ENCODE peak calls at places on chromosomes 12 and 14, in eight cellular contexts. One of them, this sample, is unnamed. For H3K9me3, the result is how much of the 10 kb centered on the place peaks cover.

GRCh38 chr12:46383654-46384450 is 11.3 kb upstream of the SLC38A2 start:
- DNase-seq in HepG2: peak
- DNase-seq in A549: no peak
- DNase-seq in heart left ventricle: peak
- DNase-seq in lower lobe of right lung: peak
- DNase-seq in heart right ventricle: peak
- DNase-seq in right lobe of liver: peak
- DNase-seq in CD8-positive, alpha-beta T cell: peak
- DNase-seq in this sample: peak

GRCh38 chr12:56988207-56988739 is 18.1 kb downstream of the ZBTB39 start:
- DNase-seq in HepG2: no peak
- DNase-seq in A549: no peak
- DNase-seq in heart left ventricle: peak
- DNase-seq in lower lobe of right lung: no peak
- DNase-seq in heart right ventricle: peak
- DNase-seq in right lobe of liver: no peak
- DNase-seq in CD8-positive, alpha-beta T cell: no peak
- DNase-seq in this sample: no peak

GRCh38 chr12:60421741-60422140 is 825.9 kb downstream of the SLC16A7 start:
- DNase-seq in HepG2: no peak
- DNase-seq in A549: no peak
- DNase-seq in heart left ventricle: no peak
- DNase-seq in lower lobe of right lung: no peak
- DNase-seq in heart right ventricle: no peak
- DNase-seq in right lobe of liver: no peak
- DNase-seq in CD8-positive, alpha-beta T cell: no peak
- DNase-seq in this sample: no peak

GRCh38 chr12:116202940-116203339 is 74.6 kb downstream of the MED13L start:
- DNase-seq in HepG2: no peak
- DNase-seq in A549: no peak
- DNase-seq in heart left ventricle: no peak
- DNase-seq in lower lobe of right lung: no peak
- DNase-seq in heart right ventricle: no peak
- DNase-seq in right lobe of liver: no peak
- DNase-seq in CD8-positive, alpha-beta T cell: no peak
- DNase-seq in this sample: no peak

GRCh38 chr12:111121840-111122239 is 201.5 kb upstream of the MYL2 start:
- DNase-seq in HepG2: no peak
- DNase-seq in A549: no peak
- DNase-seq in heart left ventricle: no peak
- DNase-seq in lower lobe of right lung: no peak
- DNase-seq in heart right ventricle: no peak
- DNase-seq in right lobe of liver: no peak
- DNase-seq in CD8-positive, alpha-beta T cell: no peak
- DNase-seq in this sample: no peak

GRCh38 chr12:15526033-15526432 is 203.7 kb downstream of the PTPRO start:
- DNase-seq in HepG2: no peak
- DNase-seq in A549: no peak
- DNase-seq in heart left ventricle: no peak
- DNase-seq in lower lobe of right lung: no peak
- DNase-seq in heart right ventricle: no peak
- DNase-seq in right lobe of liver: no peak
- DNase-seq in CD8-positive, alpha-beta T cell: no peak
- DNase-seq in this sample: no peak

GRCh38 chr12:131487379-131488129 is 223.3 kb upstream of the SFSWAP start:
- DNase-seq in HepG2: no peak
- DNase-seq in A549: no peak
- DNase-seq in heart left ventricle: no peak
- DNase-seq in lower lobe of right lung: no peak
- DNase-seq in heart right ventricle: no peak
- DNase-seq in right lobe of liver: no peak
- DNase-seq in CD8-positive, alpha-beta T cell: no peak
- DNase-seq in this sample: no peak

GRCh38 chr12:107349008-107349747 is 255.8 kb upstream of the CRY1 start:
- DNase-seq in HepG2: peak
- DNase-seq in A549: peak
- DNase-seq in heart left ventricle: no peak
- DNase-seq in lower lobe of right lung: no peak
- DNase-seq in heart right ventricle: no peak
- DNase-seq in right lobe of liver: no peak
- DNase-seq in CD8-positive, alpha-beta T cell: no peak
- DNase-seq in this sample: no peak

GRCh38 chr14:72921396-72921795 is 4.9 kb upstream of the DCAF4 start:
- DNase-seq in HepG2: no peak
- DNase-seq in A549: no peak
- DNase-seq in heart left ventricle: no peak
- DNase-seq in lower lobe of right lung: no peak
- DNase-seq in heart right ventricle: no peak
- DNase-seq in right lobe of liver: no peak
- DNase-seq in CD8-positive, alpha-beta T cell: no peak
- DNase-seq in this sample: no peak

DNA sequence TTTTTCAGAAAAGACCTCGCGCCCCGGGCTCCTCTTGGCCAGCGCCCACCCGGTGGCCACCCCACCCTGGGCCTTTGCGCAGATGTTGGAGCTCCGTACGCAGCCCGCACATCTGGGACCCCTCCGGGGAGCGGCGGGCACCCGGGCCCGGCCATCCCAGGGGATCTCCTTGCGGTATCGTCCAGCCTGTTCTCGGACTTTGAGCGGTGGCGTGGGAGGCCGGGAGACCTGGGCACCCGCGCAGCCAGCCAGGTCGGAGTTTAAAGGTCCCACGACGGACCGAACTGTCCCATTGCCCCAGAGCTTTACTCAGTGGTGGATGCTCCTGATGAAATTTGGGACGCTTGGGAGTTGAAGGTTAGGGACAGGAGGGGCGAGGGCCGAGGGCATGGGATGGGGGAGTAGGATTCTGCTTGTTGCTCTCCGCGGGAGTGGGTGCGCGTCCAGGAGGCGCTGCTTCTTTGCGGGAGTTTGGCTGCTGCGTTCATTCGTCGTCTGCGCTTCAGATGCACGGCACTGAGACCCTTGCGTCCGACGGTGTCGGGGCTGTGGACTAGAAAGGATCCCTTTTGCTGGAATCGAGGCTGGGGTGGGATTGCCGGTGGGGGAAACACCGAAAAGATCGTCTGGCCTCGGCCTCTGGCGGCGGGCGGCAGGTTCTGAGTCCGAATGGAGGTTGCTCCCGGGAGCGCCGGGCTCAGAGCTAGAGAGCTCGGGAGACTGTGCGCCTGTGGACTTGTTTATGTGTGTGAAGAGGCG is 1.4 kb downstream of the NTF3 start:
- DNase-seq in HepG2: no peak
- DNase-seq in A549: no peak
- DNase-seq in heart left ventricle: peak
- DNase-seq in lower lobe of right lung: no peak
- DNase-seq in heart right ventricle: no peak
- DNase-seq in right lobe of liver: peak
- DNase-seq in CD8-positive, alpha-beta T cell: no peak
- DNase-seq in this sample: peak
- H3K4me3 ChIP-seq in HepG2: no peak
- H3K4me3 ChIP-seq in A549: no peak
- H3K4me3 ChIP-seq in heart left ventricle: peak
- H3K4me3 ChIP-seq in lower lobe of right lung: peak
- H3K4me3 ChIP-seq in heart right ventricle: peak
- H3K4me3 ChIP-seq in right lobe of liver: peak
- H3K4me3 ChIP-seq in CD8-positive, alpha-beta T cell: no peak
- H3K4me3 ChIP-seq in this sample: no peak

GRCh38 chr14:99037777-99038176 is 234.2 kb downstream of the BCL11B start:
- DNase-seq in HepG2: no peak
- DNase-seq in A549: no peak
- DNase-seq in heart left ventricle: no peak
- DNase-seq in lower lobe of right lung: no peak
- DNase-seq in heart right ventricle: no peak
- DNase-seq in right lobe of liver: no peak
- DNase-seq in CD8-positive, alpha-beta T cell: no peak
- DNase-seq in this sample: no peak
- TF ChIP-seq CTCF in HepG2: no peak
- TF ChIP-seq CTCF in A549: no peak
- TF ChIP-seq CTCF in heart left ventricle: no peak
- TF ChIP-seq CTCF in lower lobe of right lung: no peak
- TF ChIP-seq CTCF in heart right ventricle: no peak
- TF ChIP-seq CTCF in right lobe of liver: no peak
- TF ChIP-seq CTCF in CD8-positive, alpha-beta T cell: no peak
- TF ChIP-seq CTCF in this sample: no peak

DNA sequence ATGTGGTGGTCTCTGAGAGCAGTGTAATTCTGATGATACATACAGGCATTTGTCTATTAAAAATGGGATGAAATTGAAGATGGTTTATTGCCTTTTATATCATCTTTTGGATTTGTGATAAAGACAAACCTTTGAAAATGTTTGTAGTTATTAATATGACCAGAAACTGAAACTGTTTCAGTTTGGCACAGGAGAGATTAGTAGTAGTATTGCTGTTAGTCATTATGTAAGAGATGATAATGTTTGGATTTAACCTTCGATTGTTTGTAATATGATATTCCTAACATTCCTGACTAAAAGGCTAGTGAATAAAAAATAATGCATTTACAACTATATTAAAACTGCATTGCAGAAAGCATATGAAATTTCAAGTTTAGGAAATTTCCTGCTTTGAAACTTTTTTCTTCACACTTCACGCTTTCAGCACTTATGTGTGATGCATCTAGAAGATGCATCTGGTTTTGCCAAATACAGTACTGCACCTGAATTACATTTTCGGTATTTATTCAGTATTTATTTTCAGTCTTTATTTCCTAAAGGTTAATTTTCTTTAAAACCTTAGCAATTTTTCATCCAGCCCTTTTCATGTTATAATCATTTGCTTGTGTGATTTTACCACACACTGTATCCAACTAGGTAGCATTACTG is 25.5 kb downstream of the ADIPOR2 start:
- DNase-seq in HepG2: no peak
- DNase-seq in A549: no peak
- DNase-seq in heart left ventricle: no peak
- DNase-seq in lower lobe of right lung: no peak
- DNase-seq in heart right ventricle: no peak
- DNase-seq in right lobe of liver: no peak
- DNase-seq in CD8-positive, alpha-beta T cell: no peak
- DNase-seq in this sample: no peak
- H3K9me3 ChIP-seq in HepG2: under half
- H3K9me3 ChIP-seq in A549: under half
- H3K9me3 ChIP-seq in heart left ventricle: under half
- H3K9me3 ChIP-seq in lower lobe of right lung: under half
- H3K9me3 ChIP-seq in heart right ventricle: under half
- H3K9me3 ChIP-seq in right lobe of liver: under half
- H3K9me3 ChIP-seq in CD8-positive, alpha-beta T cell: under half
- H3K9me3 ChIP-seq in this sample: under half

GRCh38 chr12:13937735-13938134 is 43.7 kb downstream of the GRIN2B start:
- DNase-seq in HepG2: no peak
- DNase-seq in A549: no peak
- DNase-seq in heart left ventricle: no peak
- DNase-seq in lower lobe of right lung: no peak
- DNase-seq in heart right ventricle: no peak
- DNase-seq in right lobe of liver: no peak
- DNase-seq in CD8-positive, alpha-beta T cell: no peak
- DNase-seq in this sample: no peak

GRCh38 chr12:13942826-13943225 is 38.6 kb downstream of the GRIN2B start:
- DNase-seq in HepG2: no peak
- DNase-seq in A549: no peak
- DNase-seq in heart left ventricle: no peak
- DNase-seq in lower lobe of right lung: no peak
- DNase-seq in heart right ventricle: no peak
- DNase-seq in right lobe of liver: no peak
- DNase-seq in CD8-positive, alpha-beta T cell: no peak
- DNase-seq in this sample: no peak

GRCh38 chr12:13945236-13945635 is 36.2 kb downstream of the GRIN2B start:
- DNase-seq in HepG2: no peak
- DNase-seq in A549: no peak
- DNase-seq in heart left ventricle: no peak
- DNase-seq in lower lobe of right lung: no peak
- DNase-seq in heart right ventricle: no peak
- DNase-seq in right lobe of liver: no peak
- DNase-seq in CD8-positive, alpha-beta T cell: no peak
- DNase-seq in this sample: no peak

GRCh38 chr12:13940466-13940865 is 40.9 kb downstream of the GRIN2B start:
- DNase-seq in HepG2: no peak
- DNase-seq in A549: no peak
- DNase-seq in heart left ventricle: no peak
- DNase-seq in lower lobe of right lung: no peak
- DNase-seq in heart right ventricle: no peak
- DNase-seq in right lobe of liver: no peak
- DNase-seq in CD8-positive, alpha-beta T cell: no peak
- DNase-seq in this sample: no peak

DNA sequence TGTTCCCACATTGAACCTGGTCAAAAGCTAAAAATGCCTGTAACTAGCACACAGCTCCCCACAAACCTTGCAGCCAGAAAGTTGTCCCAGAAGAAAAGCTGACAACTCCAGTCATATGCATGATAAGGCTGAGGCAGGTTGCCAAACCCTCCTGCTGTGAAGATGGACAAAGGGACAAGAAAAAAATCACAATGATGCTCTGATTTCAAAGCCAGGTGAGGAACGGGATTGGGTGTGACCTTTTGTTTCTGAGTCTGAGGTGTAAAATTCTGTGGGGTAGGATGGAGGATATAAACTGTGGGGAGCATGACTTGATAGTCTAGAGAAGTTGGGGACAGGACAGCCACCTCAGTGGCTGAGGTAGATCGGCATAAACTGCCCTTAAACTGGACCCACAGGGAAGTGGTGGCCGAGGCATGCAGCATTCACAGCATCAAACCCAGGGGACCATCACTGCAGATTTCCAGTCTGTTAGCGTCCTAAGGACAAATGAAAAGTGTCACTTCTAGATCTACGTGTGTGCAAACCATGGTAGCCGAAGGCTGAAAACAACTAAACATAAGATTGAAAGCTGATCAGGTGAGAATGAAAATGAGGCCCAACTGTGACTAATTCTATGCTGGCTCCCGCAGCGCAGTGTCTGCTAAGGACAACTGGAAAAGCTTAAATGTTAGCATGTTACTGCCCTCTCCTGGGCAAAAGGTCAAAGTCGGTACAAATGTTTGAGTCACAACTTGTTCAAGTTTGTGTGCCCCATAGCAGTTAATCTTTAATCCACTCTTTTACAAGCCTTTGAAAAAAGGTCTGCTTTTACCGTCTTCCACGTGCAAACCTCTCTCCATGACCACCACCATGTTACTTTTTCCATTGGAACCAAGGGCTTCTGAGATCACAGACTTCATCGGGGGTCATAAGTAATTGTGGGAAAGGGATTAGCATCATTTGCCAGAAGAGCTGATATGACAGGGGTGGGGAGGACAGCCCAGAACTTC is 39.8 kb downstream of the GRIN2B start:
- DNase-seq in HepG2: peak
- DNase-seq in A549: peak
- DNase-seq in heart left ventricle: no peak
- DNase-seq in lower lobe of right lung: no peak
- DNase-seq in heart right ventricle: peak
- DNase-seq in right lobe of liver: no peak
- DNase-seq in CD8-positive, alpha-beta T cell: no peak
- DNase-seq in this sample: no peak
- H3K4me3 ChIP-seq in HepG2: no peak
- H3K4me3 ChIP-seq in A549: no peak
- H3K4me3 ChIP-seq in heart left ventricle: no peak
- H3K4me3 ChIP-seq in lower lobe of right lung: no peak
- H3K4me3 ChIP-seq in heart right ventricle: no peak
- H3K4me3 ChIP-seq in right lobe of liver: no peak
- H3K4me3 ChIP-seq in CD8-positive, alpha-beta T cell: no peak
- H3K4me3 ChIP-seq in this sample: no peak

GRCh38 chr14:37197421-37198272 is at the start of gene MIPOL1:
- DNase-seq in HepG2: peak
- DNase-seq in A549: peak
- DNase-seq in heart left ventricle: peak
- DNase-seq in lower lobe of right lung: peak
- DNase-seq in heart right ventricle: peak
- DNase-seq in right lobe of liver: peak
- DNase-seq in CD8-positive, alpha-beta T cell: no peak
- DNase-seq in this sample: peak
- TF ChIP-seq CTCF in HepG2: peak
- TF ChIP-seq CTCF in A549: peak
- TF ChIP-seq CTCF in heart left ventricle: peak
- TF ChIP-seq CTCF in lower lobe of right lung: peak
- TF ChIP-seq CTCF in heart right ventricle: peak
- TF ChIP-seq CTCF in right lobe of liver: no peak
- TF ChIP-seq CTCF in CD8-positive, alpha-beta T cell: no peak
- TF ChIP-seq CTCF in this sample: peak

This sample was measured in left lung.